ENCODE peak calls at places on chromosome 12, in nine cellular contexts. One of them, this sample, is unnamed. For H3K9me3, the result is how much of the 10 kb centered on the place peaks cover.

GRCh38 chr12:50243507-50243906 is 39.8 kb downstream of the LIMA1 start:
- DNase-seq in MM.1S: no peak
- DNase-seq in HCT116: no peak
- DNase-seq in GM23248: peak
- DNase-seq in K562: no peak
- DNase-seq in mammary epithelial cell: no peak
- DNase-seq in astrocyte: no peak
- DNase-seq in H1: no peak
- DNase-seq in PC-3: no peak
- DNase-seq in this sample: no peak

GRCh38 chr12:72035625-72036024 is 97.0 kb downstream of the TPH2 start:
- DNase-seq in PC-3: no peak
- DNase-seq in MM.1S: no peak
- DNase-seq in HCT116: no peak
- DNase-seq in K562: no peak
- DNase-seq in astrocyte: no peak
- DNase-seq in H1: no peak
- DNase-seq in GM23248: no peak
- DNase-seq in mammary epithelial cell: no peak
- DNase-seq in this sample: peak

GRCh38 chr12:112980491-112981158 is 2.3 kb downstream of the OAS2 start:
- DNase-seq in MM.1S: no peak
- DNase-seq in GM23248: no peak
- DNase-seq in H1: no peak
- DNase-seq in HCT116: no peak
- DNase-seq in PC-3: no peak
- DNase-seq in K562: no peak
- DNase-seq in astrocyte: no peak
- DNase-seq in mammary epithelial cell: no peak
- DNase-seq in this sample: no peak

GRCh38 chr12:117903441-117903840 is 65.3 kb downstream of the KSR2 start:
- DNase-seq in K562: no peak
- DNase-seq in GM23248: no peak
- DNase-seq in astrocyte: no peak
- DNase-seq in PC-3: no peak
- DNase-seq in mammary epithelial cell: no peak
- DNase-seq in HCT116: no peak
- DNase-seq in H1: no peak
- DNase-seq in MM.1S: no peak
- DNase-seq in this sample: no peak

GRCh38 chr12:41293011-41293410 is 104.9 kb downstream of the PDZRN4 start:
- DNase-seq in H1: no peak
- DNase-seq in K562: no peak
- DNase-seq in MM.1S: no peak
- DNase-seq in astrocyte: no peak
- DNase-seq in mammary epithelial cell: peak
- DNase-seq in GM23248: no peak
- DNase-seq in HCT116: peak
- DNase-seq in PC-3: peak
- DNase-seq in this sample: no peak

GRCh38 chr12:120209851-120210250 is 8.9 kb upstream of the RPLP0 start:
- DNase-seq in K562: no peak
- DNase-seq in mammary epithelial cell: peak
- DNase-seq in HCT116: no peak
- DNase-seq in GM23248: no peak
- DNase-seq in H1: no peak
- DNase-seq in MM.1S: no peak
- DNase-seq in astrocyte: no peak
- DNase-seq in PC-3: no peak
- DNase-seq in this sample: no peak

GRCh38 chr12:90683871-90684270 is 271.1 kb downstream of the CCER1 start:
- DNase-seq in mammary epithelial cell: no peak
- DNase-seq in GM23248: no peak
- DNase-seq in HCT116: no peak
- DNase-seq in K562: no peak
- DNase-seq in PC-3: no peak
- DNase-seq in H1: no peak
- DNase-seq in MM.1S: no peak
- DNase-seq in astrocyte: no peak
- DNase-seq in this sample: no peak

GRCh38 chr12:121248611-121249010 is 38.7 kb downstream of the P2RX4 start:
- DNase-seq in GM23248: no peak
- DNase-seq in mammary epithelial cell: no peak
- DNase-seq in PC-3: no peak
- DNase-seq in H1: no peak
- DNase-seq in MM.1S: peak
- DNase-seq in HCT116: no peak
- DNase-seq in astrocyte: no peak
- DNase-seq in K562: no peak
- DNase-seq in this sample: no peak

GRCh38 chr12:131266591-131267467 is 313.1 kb downstream of the ADGRD1 start:
- DNase-seq in MM.1S: no peak
- DNase-seq in PC-3: no peak
- DNase-seq in mammary epithelial cell: no peak
- DNase-seq in astrocyte: no peak
- DNase-seq in K562: no peak
- DNase-seq in GM23248: no peak
- DNase-seq in H1: no peak
- DNase-seq in HCT116: no peak
- DNase-seq in this sample: no peak
- H3K9me3 ChIP-seq in MM.1S: under half
- H3K9me3 ChIP-seq in PC-3: under half
- H3K9me3 ChIP-seq in mammary epithelial cell: under half
- H3K9me3 ChIP-seq in astrocyte: under half
- H3K9me3 ChIP-seq in K562: under half
- H3K9me3 ChIP-seq in GM23248: under half
- H3K9me3 ChIP-seq in H1: under half
- H3K9me3 ChIP-seq in HCT116: under half
- H3K9me3 ChIP-seq in this sample: under half

GRCh38 chr12:95547522-95548055 is 3.7 kb downstream of the USP44 start:
- DNase-seq in H1: no peak
- DNase-seq in PC-3: no peak
- DNase-seq in HCT116: no peak
- DNase-seq in GM23248: peak
- DNase-seq in mammary epithelial cell: no peak
- DNase-seq in K562: no peak
- DNase-seq in astrocyte: peak
- DNase-seq in MM.1S: no peak
- DNase-seq in this sample: peak
- TF ChIP-seq EZH2 in H1: no peak
- TF ChIP-seq EZH2 in PC-3: no peak
- TF ChIP-seq EZH2 in HCT116: no peak
- TF ChIP-seq EZH2 in GM23248: peak
- TF ChIP-seq EZH2 in mammary epithelial cell: no peak
- TF ChIP-seq EZH2 in K562: no peak
- TF ChIP-seq EZH2 in astrocyte: no peak
- TF ChIP-seq EZH2 in MM.1S: no peak
- TF ChIP-seq EZH2 in this sample: no peak

DNA sequence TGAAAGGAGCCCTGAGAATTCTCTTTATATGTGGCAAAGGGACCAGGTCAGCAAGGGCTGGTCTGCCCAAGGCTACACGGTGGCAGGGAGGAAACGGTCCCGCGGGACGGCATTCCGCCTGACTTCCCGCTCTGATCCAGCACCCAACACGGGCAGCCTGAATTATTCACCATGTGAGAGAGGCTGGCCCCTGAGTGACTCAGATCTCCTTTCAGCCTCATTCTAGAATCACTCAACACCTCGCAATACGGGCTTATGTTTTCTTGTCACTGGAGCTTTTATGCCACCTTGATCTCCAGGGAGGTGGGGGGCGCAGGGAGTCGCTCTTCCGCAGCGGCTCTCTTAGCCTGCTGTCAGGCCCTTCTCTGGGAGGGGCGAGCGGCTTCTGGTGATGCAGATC is 8.5 kb downstream of the LRTM2 start:
- DNase-seq in GM23248: no peak
- DNase-seq in astrocyte: no peak
- DNase-seq in mammary epithelial cell: no peak
- DNase-seq in MM.1S: no peak
- DNase-seq in H1: no peak
- DNase-seq in HCT116: no peak
- DNase-seq in K562: no peak
- DNase-seq in PC-3: no peak
- DNase-seq in this sample: no peak
- H3K9ac ChIP-seq in GM23248: no peak
- H3K9ac ChIP-seq in astrocyte: no peak
- H3K9ac ChIP-seq in mammary epithelial cell: no peak
- H3K9ac ChIP-seq in MM.1S: no peak
- H3K9ac ChIP-seq in H1: no peak
- H3K9ac ChIP-seq in HCT116: no peak
- H3K9ac ChIP-seq in K562: no peak
- H3K9ac ChIP-seq in PC-3: no peak
- H3K9ac ChIP-seq in this sample: no peak

GRCh38 chr12:133129368-133130037 is 571 bp downstream of the ZNF891 start:
- DNase-seq in HCT116: no peak
- DNase-seq in K562: no peak
- DNase-seq in H1: peak
- DNase-seq in PC-3: peak
- DNase-seq in astrocyte: peak
- DNase-seq in GM23248: peak
- DNase-seq in mammary epithelial cell: no peak
- DNase-seq in MM.1S: no peak
- DNase-seq in this sample: no peak

GRCh38 chr12:133120385-133121191 is 9.5 kb downstream of the ZNF891 start:
- DNase-seq in PC-3: no peak
- DNase-seq in mammary epithelial cell: no peak
- DNase-seq in H1: no peak
- DNase-seq in K562: no peak
- DNase-seq in astrocyte: no peak
- DNase-seq in MM.1S: no peak
- DNase-seq in GM23248: no peak
- DNase-seq in HCT116: no peak
- DNase-seq in this sample: no peak

GRCh38 chr12:133130038-133130807 is at the start of the genes ZNF10 and ZNF891:
- DNase-seq in MM.1S: peak
- DNase-seq in astrocyte: peak
- DNase-seq in H1: peak
- DNase-seq in mammary epithelial cell: peak
- DNase-seq in PC-3: peak
- DNase-seq in GM23248: peak
- DNase-seq in K562: peak
- DNase-seq in HCT116: no peak
- DNase-seq in this sample: peak

DNA sequence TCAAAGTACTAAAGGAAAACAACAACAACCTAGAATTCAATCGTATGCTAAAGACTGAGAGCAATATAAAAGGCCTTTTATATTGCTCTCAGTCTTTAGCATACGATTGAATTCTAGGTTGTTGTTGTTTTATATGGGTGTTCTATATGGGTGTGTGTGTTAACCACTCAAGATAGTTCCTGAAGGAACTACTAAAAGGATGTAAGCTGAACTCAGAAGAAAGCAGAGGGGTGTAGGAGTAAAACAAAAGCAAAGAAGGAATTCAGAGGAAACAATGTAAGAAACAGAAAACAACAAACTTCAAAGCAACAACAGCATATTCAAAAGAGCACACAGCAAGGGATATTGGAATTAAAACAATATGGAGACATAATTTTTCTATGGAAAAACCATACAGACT is 5.4 kb downstream of the ZNF891 start:
- DNase-seq in K562: no peak
- DNase-seq in GM23248: no peak
- DNase-seq in mammary epithelial cell: no peak
- DNase-seq in HCT116: no peak
- DNase-seq in MM.1S: no peak
- DNase-seq in astrocyte: no peak
- DNase-seq in H1: no peak
- DNase-seq in PC-3: no peak
- DNase-seq in this sample: no peak
- H3K9me3 ChIP-seq in K562: under half
- H3K9me3 ChIP-seq in GM23248: under half
- H3K9me3 ChIP-seq in mammary epithelial cell: half or more
- H3K9me3 ChIP-seq in HCT116: under half
- H3K9me3 ChIP-seq in MM.1S: under half
- H3K9me3 ChIP-seq in astrocyte: half or more
- H3K9me3 ChIP-seq in H1: half or more
- H3K9me3 ChIP-seq in PC-3: half or more
- H3K9me3 ChIP-seq in this sample: half or more

GRCh38 chr12:22882559-22882958 is 257.6 kb downstream of the ETNK1 start:
- DNase-seq in GM23248: no peak
- DNase-seq in HCT116: no peak
- DNase-seq in MM.1S: no peak
- DNase-seq in astrocyte: no peak
- DNase-seq in PC-3: no peak
- DNase-seq in mammary epithelial cell: no peak
- DNase-seq in H1: no peak
- DNase-seq in K562: no peak
- DNase-seq in this sample: no peak

GRCh38 chr12:22880810-22881209 is 255.8 kb downstream of the ETNK1 start:
- DNase-seq in MM.1S: no peak
- DNase-seq in mammary epithelial cell: no peak
- DNase-seq in HCT116: no peak
- DNase-seq in H1: no peak
- DNase-seq in K562: no peak
- DNase-seq in astrocyte: no peak
- DNase-seq in PC-3: no peak
- DNase-seq in GM23248: no peak
- DNase-seq in this sample: no peak

GRCh38 chr12:22879203-22879602 is 254.2 kb downstream of the ETNK1 start:
- DNase-seq in PC-3: no peak
- DNase-seq in astrocyte: no peak
- DNase-seq in H1: no peak
- DNase-seq in HCT116: no peak
- DNase-seq in MM.1S: no peak
- DNase-seq in mammary epithelial cell: no peak
- DNase-seq in K562: no peak
- DNase-seq in GM23248: no peak
- DNase-seq in this sample: no peak

GRCh38 chr12:22881878-22882277 is 256.9 kb downstream of the ETNK1 start:
- DNase-seq in K562: no peak
- DNase-seq in astrocyte: no peak
- DNase-seq in H1: no peak
- DNase-seq in MM.1S: no peak
- DNase-seq in mammary epithelial cell: no peak
- DNase-seq in GM23248: no peak
- DNase-seq in PC-3: no peak
- DNase-seq in HCT116: no peak
- DNase-seq in this sample: no peak

DNA sequence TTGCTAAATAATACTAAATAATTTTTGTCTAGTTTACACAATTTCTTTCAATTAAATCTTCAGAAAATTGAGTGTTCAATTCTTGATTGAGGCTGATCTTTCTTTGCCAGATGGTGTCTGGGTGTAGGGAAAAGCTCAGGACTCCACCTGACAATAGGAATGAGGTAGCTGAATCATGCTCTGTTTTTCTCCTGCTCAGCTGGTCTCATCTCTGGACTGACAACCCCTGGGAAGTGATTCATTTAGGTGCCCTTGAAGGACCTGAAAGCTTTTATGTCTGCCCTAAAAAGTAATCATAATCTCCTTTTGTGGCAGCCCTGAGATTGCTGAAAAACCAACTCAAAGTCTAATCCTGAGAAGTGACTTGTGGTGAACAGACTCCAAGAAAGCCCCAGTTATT is 255.4 kb downstream of the ETNK1 start:
- DNase-seq in astrocyte: no peak
- DNase-seq in GM23248: no peak
- DNase-seq in HCT116: no peak
- DNase-seq in PC-3: no peak
- DNase-seq in K562: no peak
- DNase-seq in MM.1S: no peak
- DNase-seq in H1: no peak
- DNase-seq in mammary epithelial cell: no peak
- DNase-seq in this sample: no peak
- TF ChIP-seq EZH2 in astrocyte: no peak
- TF ChIP-seq EZH2 in GM23248: no peak
- TF ChIP-seq EZH2 in HCT116: no peak
- TF ChIP-seq EZH2 in PC-3: no peak
- TF ChIP-seq EZH2 in K562: no peak
- TF ChIP-seq EZH2 in MM.1S: no peak
- TF ChIP-seq EZH2 in H1: no peak
- TF ChIP-seq EZH2 in mammary epithelial cell: no peak
- TF ChIP-seq EZH2 in this sample: no peak

This sample was measured in neural progenitor cell.